ENCODE peak calls at places on chromosomes 5 and 9, in seven cellular contexts. G, F, W, Q, S, N and X are unnamed samples.

GRCh38 chr5:36060516-36060885 is 6.2 kb downstream of the UGT3A2 start:
- DNase-seq in Q (no peak), N (no peak), G (no peak), S (no peak), W (no peak), F (no peak), X (no peak)

GRCh38 chr9:111648066-111648465 is 13.3 kb upstream of the GNG10 start:
- DNase-seq in S (no peak), G (no peak), W (no peak), N (no peak), F (no peak), Q (no peak), X (no peak)

GRCh38 chr5:143336485-143336884 is 67.0 kb downstream of the NR3C1 start:
- DNase-seq in W (no peak), S (no peak), F (no peak), Q (no peak), N (no peak), G (no peak), X (no peak)

GRCh38 chr5:61916621-61917620 is 389.1 kb upstream of the KIF2A start:
- DNase-seq in Q (no peak), S (no peak), G (no peak), W (no peak), N (no peak), F (no peak), X (no peak)

GRCh38 chr5:4191703-4192102 is 596.1 kb downstream of the IRX1 start:
- DNase-seq in Q (no peak), N (no peak), W (no peak), F (no peak), G (no peak), S (no peak), X (no peak)

GRCh38 chr5:53161876-53162275 is 52.3 kb upstream of the MOCS2 start:
- DNase-seq in N (no peak), S (no peak), G (no peak), Q (no peak), F (no peak), W (no peak), X (no peak)

GRCh38 chr5:65790371-65791163 is 68.6 kb downstream of the NLN start:
- DNase-seq in F (no peak), Q (no peak), S (no peak), N (no peak), W (no peak), G (no peak), X (no peak)

GRCh38 chr5:168315991-168316578 is 24.6 kb downstream of the WWC1 start:
- DNase-seq in S (peak; percentile 97), W (no peak), Q (no peak), G (no peak), F (no peak), N (no peak), X (no peak)

GRCh38 chr5:175822225-175822624 is 49.2 kb upstream of the CPLX2 start:
- DNase-seq in W (no peak), Q (peak; percentile 63), S (no peak), F (peak; percentile 21), N (no peak), G (no peak), X (no peak)

GRCh38 chr5:61331407-61332368 is at the start of gene ZSWIM6:
- DNase-seq in W (peak; percentile 98), Q (peak; percentile 97), F (peak; percentile 99), S (peak; percentile 99), G (peak; percentile 96), N (peak; percentile 96), X (peak; percentile 96)

GRCh38 chr9:35253075-35253474 is 91.3 kb downstream of the UNC13B start:
- DNase-seq in F (no peak), S (no peak), Q (no peak), W (no peak), N (no peak), G (no peak), X (no peak)

GRCh38 chr5:90560771-90561170 is 2.2 kb downstream of the ADGRV1 start:
- DNase-seq in N (no peak), Q (no peak), G (no peak), F (no peak), S (no peak), W (no peak), X (no peak)

GRCh38 chr9:37293664-37294524 is 128.6 kb upstream of the GRHPR start:
- DNase-seq in Q (no peak), N (peak; percentile 33), F (no peak), G (no peak), W (no peak), S (no peak), X (no peak)

GRCh38 chr5:3120013-3120412 is 368.5 kb upstream of the IRX2 start:
- DNase-seq in S (no peak), N (no peak), F (no peak), G (no peak), W (no peak), Q (no peak), X (no peak)

GRCh38 chr9:18566125-18566524 is 92.2 kb downstream of the ADAMTSL1 start:
- DNase-seq in S (no peak), Q (no peak), G (no peak), N (no peak), F (no peak), W (no peak), X (no peak)

GRCh38 chr9:132411091-132411508 is 1.1 kb downstream of the CFAP77 start:
- DNase-seq in G (peak; percentile 12), S (peak; percentile 84), F (peak; percentile 79), N (peak; percentile 81), Q (peak; percentile 91), W (peak; percentile 89), X (peak; percentile 73)

GRCh38 chr5:154072782-154073171 is 34.0 kb downstream of the MFAP3 start:
- DNase-seq in N (no peak), S (no peak), F (no peak), G (no peak), Q (no peak), W (peak; percentile 16), X (no peak)

GRCh38 chr9:136403915-136404800 is 4.2 kb upstream of the SNAPC4 start:
- DNase-seq in Q (no peak), N (no peak), S (no peak), G (no peak), W (no peak), F (peak; percentile 54), X (no peak)

GRCh38 chr9:127580371-127580770 is 31.7 kb upstream of the STXBP1 start:
- DNase-seq in S (no peak), G (no peak), W (no peak), N (no peak), Q (no peak), F (no peak), X (no peak)

GRCh38 chr9:96122756-96123155 is 179.2 kb downstream of the HSD17B3 start:
- DNase-seq in S (no peak), G (no peak), N (no peak), F (no peak), W (no peak), Q (no peak), X (no peak)

GRCh38 chr5:138349842-138350635 is 2.4 kb upstream of the KDM3B start:
- DNase-seq in F (no peak), W (no peak), N (no peak), Q (no peak), G (no peak), S (no peak), X (no peak)

GRCh38 chr5:63125862-63126261 is 547.2 kb downstream of the LRRC70 start:
- DNase-seq in Q (no peak), F (no peak), G (no peak), W (no peak), S (no peak), N (no peak), X (no peak)

GRCh38 chr9:98255064-98255577 is 328 bp downstream of the TBC1D2 start:
- DNase-seq in S (no peak), W (no peak), N (no peak), G (no peak), F (no peak), Q (no peak), X (peak; percentile 38)